ENCODE peak calls at places on chromosomes 12 and 14, in eight cellular contexts. One of them, this sample, is unnamed. For H3K36me3, the result is how much of the 10 kb centered on the place peaks cover.

GRCh38 chr14:100611811-100612480 is 24.7 kb upstream of the BEGAIN start:
- DNase-seq in upper lobe of right lung: peak
- DNase-seq in Peyer's patch: peak
- DNase-seq in bronchial epithelial cell: no peak
- DNase-seq in pancreas: no peak
- DNase-seq in fibroblast of lung: no peak
- DNase-seq in CD8-positive, alpha-beta T cell: no peak
- DNase-seq in OCI-LY7: no peak
- DNase-seq in this sample: no peak

GRCh38 chr12:123741937-123742572 is 20.0 kb upstream of the DNAH10 start:
- DNase-seq in fibroblast of lung: no peak
- DNase-seq in CD8-positive, alpha-beta T cell: peak
- DNase-seq in Peyer's patch: no peak
- DNase-seq in upper lobe of right lung: no peak
- DNase-seq in bronchial epithelial cell: no peak
- DNase-seq in OCI-LY7: no peak
- DNase-seq in pancreas: no peak
- DNase-seq in this sample: no peak

GRCh38 chr14:105395538-105395854 is 2.8 kb upstream of the TEX22 start:
- DNase-seq in bronchial epithelial cell: no peak
- DNase-seq in pancreas: no peak
- DNase-seq in upper lobe of right lung: no peak
- DNase-seq in fibroblast of lung: no peak
- DNase-seq in Peyer's patch: no peak
- DNase-seq in OCI-LY7: no peak
- DNase-seq in CD8-positive, alpha-beta T cell: no peak
- DNase-seq in this sample: peak

GRCh38 chr12:47988073-47989022 is 15.9 kb downstream of the COL2A1 start:
- DNase-seq in Peyer's patch: peak
- DNase-seq in OCI-LY7: no peak
- DNase-seq in CD8-positive, alpha-beta T cell: no peak
- DNase-seq in bronchial epithelial cell: no peak
- DNase-seq in pancreas: no peak
- DNase-seq in fibroblast of lung: peak
- DNase-seq in upper lobe of right lung: no peak
- DNase-seq in this sample: no peak

GRCh38 chr12:5437122-5437521 is 5.2 kb downstream of the NTF3 start:
- DNase-seq in OCI-LY7: no peak
- DNase-seq in upper lobe of right lung: no peak
- DNase-seq in Peyer's patch: no peak
- DNase-seq in fibroblast of lung: no peak
- DNase-seq in bronchial epithelial cell: no peak
- DNase-seq in pancreas: no peak
- DNase-seq in CD8-positive, alpha-beta T cell: no peak
- DNase-seq in this sample: no peak

GRCh38 chr14:36105401-36105800 is 71.1 kb downstream of the PTCSC3 start:
- DNase-seq in upper lobe of right lung: no peak
- DNase-seq in fibroblast of lung: no peak
- DNase-seq in OCI-LY7: no peak
- DNase-seq in bronchial epithelial cell: peak
- DNase-seq in CD8-positive, alpha-beta T cell: no peak
- DNase-seq in pancreas: no peak
- DNase-seq in Peyer's patch: no peak
- DNase-seq in this sample: no peak

GRCh38 chr12:57658890-57659289 is 25.9 kb upstream of the B4GALNT1 start:
- DNase-seq in upper lobe of right lung: no peak
- DNase-seq in CD8-positive, alpha-beta T cell: no peak
- DNase-seq in fibroblast of lung: no peak
- DNase-seq in pancreas: no peak
- DNase-seq in Peyer's patch: no peak
- DNase-seq in OCI-LY7: no peak
- DNase-seq in bronchial epithelial cell: no peak
- DNase-seq in this sample: no peak

GRCh38 chr12:51976376-51977160 is 25.1 kb downstream of the ACVR1B start:
- DNase-seq in fibroblast of lung: peak
- DNase-seq in OCI-LY7: no peak
- DNase-seq in CD8-positive, alpha-beta T cell: no peak
- DNase-seq in pancreas: peak
- DNase-seq in bronchial epithelial cell: peak
- DNase-seq in Peyer's patch: no peak
- DNase-seq in upper lobe of right lung: no peak
- DNase-seq in this sample: no peak

GRCh38 chr12:70733385-70733784 is 96.2 kb upstream of the PTPRB start:
- DNase-seq in pancreas: no peak
- DNase-seq in upper lobe of right lung: no peak
- DNase-seq in bronchial epithelial cell: peak
- DNase-seq in OCI-LY7: peak
- DNase-seq in CD8-positive, alpha-beta T cell: no peak
- DNase-seq in Peyer's patch: peak
- DNase-seq in fibroblast of lung: peak
- DNase-seq in this sample: no peak

GRCh38 chr12:71710276-71711125 is 24.6 kb downstream of the TMEM19 start:
- DNase-seq in pancreas: no peak
- DNase-seq in fibroblast of lung: peak
- DNase-seq in upper lobe of right lung: no peak
- DNase-seq in CD8-positive, alpha-beta T cell: no peak
- DNase-seq in bronchial epithelial cell: peak
- DNase-seq in OCI-LY7: no peak
- DNase-seq in Peyer's patch: no peak
- DNase-seq in this sample: no peak

GRCh38 chr12:46364777-46365580 is 7.6 kb downstream of the SLC38A2 start:
- DNase-seq in fibroblast of lung: peak
- DNase-seq in pancreas: peak
- DNase-seq in CD8-positive, alpha-beta T cell: no peak
- DNase-seq in bronchial epithelial cell: peak
- DNase-seq in OCI-LY7: no peak
- DNase-seq in Peyer's patch: peak
- DNase-seq in upper lobe of right lung: no peak
- DNase-seq in this sample: no peak

GRCh38 chr12:131755305-131756113 is 44.6 kb downstream of the SFSWAP start:
- DNase-seq in CD8-positive, alpha-beta T cell: no peak
- DNase-seq in Peyer's patch: no peak
- DNase-seq in bronchial epithelial cell: peak
- DNase-seq in OCI-LY7: peak
- DNase-seq in pancreas: no peak
- DNase-seq in fibroblast of lung: no peak
- DNase-seq in upper lobe of right lung: no peak
- DNase-seq in this sample: no peak

GRCh38 chr14:71726639-71727085 is 205.6 kb upstream of the RGS6 start:
- DNase-seq in pancreas: no peak
- DNase-seq in CD8-positive, alpha-beta T cell: no peak
- DNase-seq in OCI-LY7: no peak
- DNase-seq in fibroblast of lung: peak
- DNase-seq in bronchial epithelial cell: no peak
- DNase-seq in Peyer's patch: no peak
- DNase-seq in upper lobe of right lung: no peak
- DNase-seq in this sample: no peak

GRCh38 chr12:49930515-49931288 is 19.8 kb upstream of the AQP2 start:
- DNase-seq in upper lobe of right lung: no peak
- DNase-seq in OCI-LY7: no peak
- DNase-seq in pancreas: no peak
- DNase-seq in fibroblast of lung: peak
- DNase-seq in CD8-positive, alpha-beta T cell: no peak
- DNase-seq in Peyer's patch: no peak
- DNase-seq in bronchial epithelial cell: peak
- DNase-seq in this sample: no peak

GRCh38 chr14:57266060-57266459 is 2.6 kb downstream of the EXOC5 start:
- DNase-seq in CD8-positive, alpha-beta T cell: no peak
- DNase-seq in bronchial epithelial cell: no peak
- DNase-seq in fibroblast of lung: no peak
- DNase-seq in Peyer's patch: no peak
- DNase-seq in pancreas: no peak
- DNase-seq in OCI-LY7: no peak
- DNase-seq in upper lobe of right lung: no peak
- DNase-seq in this sample: no peak

GRCh38 chr12:117522559-117522958 is 161.1 kb upstream of the NOS1 start:
- DNase-seq in pancreas: no peak
- DNase-seq in OCI-LY7: no peak
- DNase-seq in bronchial epithelial cell: no peak
- DNase-seq in CD8-positive, alpha-beta T cell: no peak
- DNase-seq in Peyer's patch: no peak
- DNase-seq in upper lobe of right lung: no peak
- DNase-seq in fibroblast of lung: no peak
- DNase-seq in this sample: no peak

GRCh38 chr12:114858388-114859146 is 174.6 kb upstream of the TBX3 start:
- DNase-seq in OCI-LY7: no peak
- DNase-seq in Peyer's patch: peak
- DNase-seq in upper lobe of right lung: no peak
- DNase-seq in pancreas: no peak
- DNase-seq in fibroblast of lung: no peak
- DNase-seq in CD8-positive, alpha-beta T cell: no peak
- DNase-seq in bronchial epithelial cell: no peak
- DNase-seq in this sample: no peak

GRCh38 chr12:108832208-108832607 is 25.2 kb downstream of the SSH1 start:
- DNase-seq in OCI-LY7: no peak
- DNase-seq in fibroblast of lung: peak
- DNase-seq in CD8-positive, alpha-beta T cell: no peak
- DNase-seq in bronchial epithelial cell: no peak
- DNase-seq in Peyer's patch: no peak
- DNase-seq in pancreas: no peak
- DNase-seq in upper lobe of right lung: no peak
- DNase-seq in this sample: no peak

GRCh38 chr12:58034311-58034710 is 92.9 kb downstream of the ATP23 start:
- DNase-seq in CD8-positive, alpha-beta T cell: no peak
- DNase-seq in Peyer's patch: no peak
- DNase-seq in upper lobe of right lung: no peak
- DNase-seq in OCI-LY7: no peak
- DNase-seq in bronchial epithelial cell: no peak
- DNase-seq in pancreas: no peak
- DNase-seq in fibroblast of lung: peak
- DNase-seq in this sample: no peak

DNA sequence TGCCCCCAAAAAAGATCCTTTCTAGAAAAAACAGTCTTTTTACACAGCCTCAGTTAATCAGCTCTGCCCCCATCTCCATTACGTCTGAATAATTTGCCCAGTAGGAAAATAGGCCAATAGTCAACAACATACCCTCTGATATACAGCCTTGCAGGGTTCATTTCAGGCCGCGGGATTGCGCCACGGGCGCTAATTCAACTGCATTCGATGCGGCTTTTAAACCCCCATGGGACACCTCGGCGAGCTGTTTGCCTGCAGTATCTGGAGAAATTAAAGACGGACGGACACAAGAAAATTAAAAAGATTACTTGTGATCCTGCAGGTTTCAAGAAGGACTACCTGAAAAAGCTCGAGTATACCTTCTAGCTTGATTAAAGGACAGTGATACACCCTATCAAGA is 36.1 kb downstream of the ERP29 start:
- DNase-seq in upper lobe of right lung: no peak
- DNase-seq in OCI-LY7: no peak
- DNase-seq in Peyer's patch: no peak
- DNase-seq in CD8-positive, alpha-beta T cell: no peak
- DNase-seq in pancreas: no peak
- DNase-seq in fibroblast of lung: no peak
- DNase-seq in bronchial epithelial cell: no peak
- DNase-seq in this sample: no peak
- H3K36me3 ChIP-seq in upper lobe of right lung: half or more
- H3K36me3 ChIP-seq in OCI-LY7: half or more
- H3K36me3 ChIP-seq in Peyer's patch: under half
- H3K36me3 ChIP-seq in CD8-positive, alpha-beta T cell: under half
- H3K36me3 ChIP-seq in pancreas: under half
- H3K36me3 ChIP-seq in fibroblast of lung: under half
- H3K36me3 ChIP-seq in bronchial epithelial cell: under half
- H3K36me3 ChIP-seq in this sample: under half

GRCh38 chr12:124898200-124898950 is 16.1 kb downstream of the UBC start:
- DNase-seq in Peyer's patch: peak
- DNase-seq in CD8-positive, alpha-beta T cell: peak
- DNase-seq in bronchial epithelial cell: peak
- DNase-seq in upper lobe of right lung: peak
- DNase-seq in OCI-LY7: peak
- DNase-seq in fibroblast of lung: peak
- DNase-seq in pancreas: peak
- DNase-seq in this sample: peak
- H3K4me3 ChIP-seq in Peyer's patch: no peak
- H3K4me3 ChIP-seq in CD8-positive, alpha-beta T cell: no peak
- H3K4me3 ChIP-seq in bronchial epithelial cell: no peak
- H3K4me3 ChIP-seq in upper lobe of right lung: no peak
- H3K4me3 ChIP-seq in OCI-LY7: peak
- H3K4me3 ChIP-seq in fibroblast of lung: peak
- H3K4me3 ChIP-seq in pancreas: no peak
- H3K4me3 ChIP-seq in this sample: no peak

DNA sequence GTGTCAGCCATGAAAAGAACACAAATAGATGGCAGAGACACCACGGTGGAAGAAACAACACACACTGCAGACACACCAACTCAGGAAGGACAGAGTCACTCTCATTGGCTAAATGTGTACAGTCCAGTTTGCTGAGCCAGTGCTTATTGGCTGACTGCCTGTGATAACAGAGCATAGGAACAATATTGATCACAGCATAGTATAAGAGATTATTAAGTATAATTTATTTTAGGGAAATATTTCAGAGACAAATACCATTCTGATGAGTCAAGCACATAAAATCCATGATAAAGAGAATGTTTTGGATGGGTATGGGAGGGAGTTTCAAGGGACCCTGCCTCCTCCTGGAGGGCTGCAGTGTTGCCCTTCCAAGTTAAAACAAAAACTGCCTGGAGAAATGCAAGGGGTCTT is 50.9 kb downstream of the BTG1 start:
- DNase-seq in bronchial epithelial cell: no peak
- DNase-seq in CD8-positive, alpha-beta T cell: no peak
- DNase-seq in Peyer's patch: no peak
- DNase-seq in OCI-LY7: no peak
- DNase-seq in fibroblast of lung: peak
- DNase-seq in upper lobe of right lung: no peak
- DNase-seq in pancreas: no peak
- DNase-seq in this sample: no peak
- TF ChIP-seq CTCF in bronchial epithelial cell: no peak
- TF ChIP-seq CTCF in CD8-positive, alpha-beta T cell: no peak
- TF ChIP-seq CTCF in Peyer's patch: no peak
- TF ChIP-seq CTCF in OCI-LY7: peak
- TF ChIP-seq CTCF in fibroblast of lung: no peak
- TF ChIP-seq CTCF in upper lobe of right lung: no peak
- TF ChIP-seq CTCF in pancreas: no peak
- TF ChIP-seq CTCF in this sample: no peak

GRCh38 chr14:61703342-61704129 is 8.2 kb downstream of the HIF1A start:
- DNase-seq in fibroblast of lung: no peak
- DNase-seq in CD8-positive, alpha-beta T cell: no peak
- DNase-seq in pancreas: no peak
- DNase-seq in bronchial epithelial cell: no peak
- DNase-seq in OCI-LY7: no peak
- DNase-seq in Peyer's patch: no peak
- DNase-seq in upper lobe of right lung: no peak
- DNase-seq in this sample: no peak

GRCh38 chr14:61701946-61702345 is 6.6 kb downstream of the HIF1A start:
- DNase-seq in upper lobe of right lung: no peak
- DNase-seq in pancreas: no peak
- DNase-seq in CD8-positive, alpha-beta T cell: no peak
- DNase-seq in Peyer's patch: no peak
- DNase-seq in OCI-LY7: no peak
- DNase-seq in bronchial epithelial cell: no peak
- DNase-seq in fibroblast of lung: no peak
- DNase-seq in this sample: no peak

GRCh38 chr14:61706096-61706690 is 10.9 kb downstream of the HIF1A start:
- DNase-seq in Peyer's patch: no peak
- DNase-seq in upper lobe of right lung: no peak
- DNase-seq in fibroblast of lung: no peak
- DNase-seq in CD8-positive, alpha-beta T cell: no peak
- DNase-seq in OCI-LY7: no peak
- DNase-seq in bronchial epithelial cell: no peak
- DNase-seq in pancreas: no peak
- DNase-seq in this sample: no peak

GRCh38 chr14:61705017-61705416 is 9.7 kb downstream of the HIF1A start:
- DNase-seq in bronchial epithelial cell: no peak
- DNase-seq in OCI-LY7: no peak
- DNase-seq in upper lobe of right lung: no peak
- DNase-seq in fibroblast of lung: no peak
- DNase-seq in CD8-positive, alpha-beta T cell: no peak
- DNase-seq in Peyer's patch: no peak
- DNase-seq in pancreas: no peak
- DNase-seq in this sample: no peak

GRCh38 chr14:61704554-61704953 is 9.2 kb downstream of the HIF1A start:
- DNase-seq in Peyer's patch: no peak
- DNase-seq in upper lobe of right lung: no peak
- DNase-seq in OCI-LY7: no peak
- DNase-seq in CD8-positive, alpha-beta T cell: no peak
- DNase-seq in pancreas: no peak
- DNase-seq in fibroblast of lung: peak
- DNase-seq in bronchial epithelial cell: no peak
- DNase-seq in this sample: no peak
- H3K36me3 ChIP-seq in Peyer's patch: under half
- H3K36me3 ChIP-seq in upper lobe of right lung: under half
- H3K36me3 ChIP-seq in OCI-LY7: under half
- H3K36me3 ChIP-seq in CD8-positive, alpha-beta T cell: under half
- H3K36me3 ChIP-seq in pancreas: under half
- H3K36me3 ChIP-seq in fibroblast of lung: under half
- H3K36me3 ChIP-seq in bronchial epithelial cell: under half
- H3K36me3 ChIP-seq in this sample: under half